ENCODE peak calls at places on chromosomes 7 and 10, in four cellular contexts. A, R, U and X are unnamed samples.

GRCh38 chr10:124497196-124497990 is 35.8 kb downstream of the LHPP start:
- DNase-seq in A (no peak), R (no peak), U (no peak), X (no peak)

GRCh38 chr7:111239437-111239836 is 148.5 kb downstream of the LRRN3 start:
- DNase-seq in A (no peak), R (no peak), U (no peak), X (no peak)

GRCh38 chr7:43764039-43764789 is 5.7 kb downstream of the BLVRA start:
- DNase-seq in A (peak), R (no peak), U (no peak), X (no peak)

GRCh38 chr10:59879363-59879935 is 26.9 kb downstream of the CCDC6 start:
- DNase-seq in A (no peak), R (no peak), U (no peak), X (no peak)

GRCh38 chr10:121159670-121160069 is 308.5 kb downstream of the WDR11 start:
- DNase-seq in A (no peak), R (no peak), U (no peak), X (no peak)

GRCh38 chr10:30493609-30494530 is 59.9 kb downstream of the MAP3K8 start:
- DNase-seq in A (peak), R (no peak), U (no peak), X (no peak)

GRCh38 chr7:151721694-151722093 is 155.2 kb downstream of the PRKAG2 start:
- DNase-seq in A (peak), R (no peak), U (no peak), X (no peak)

GRCh38 chr7:134774076-134774475 is 5.4 kb upstream of the CALD1 start:
- DNase-seq in A (no peak), R (no peak), U (no peak), X (no peak)

GRCh38 chr10:44939691-44940401 is 19.8 kb upstream of the RASSF4 start:
- DNase-seq in A (no peak), R (no peak), U (no peak), X (no peak)

GRCh38 chr7:82266081-82266480 is 177.5 kb downstream of the CACNA2D1 start:
- DNase-seq in A (no peak), R (no peak), U (no peak), X (no peak)

GRCh38 chr10:97297556-97298222 is 5.3 kb upstream of the ARHGAP19 start:
- DNase-seq in A (peak), R (no peak), U (no peak), X (no peak)

GRCh38 chr10:89657302-89657701 is 12.3 kb upstream of the PANK1 start:
- DNase-seq in A (no peak), R (no peak), U (no peak), X (no peak)

GRCh38 chr10:89655722-89656121 is 10.7 kb upstream of the PANK1 start:
- DNase-seq in A (no peak), R (no peak), U (no peak), X (no peak)

GRCh38 chr10:89663144-89663543 is 18.1 kb upstream of the PANK1 start:
- DNase-seq in A (no peak), R (no peak), U (no peak), X (no peak)

GRCh38 chr10:89662596-89662995 is 17.6 kb upstream of the PANK1 start:
- DNase-seq in A (no peak), R (no peak), U (no peak), X (no peak)

GRCh38 chr10:89659185-89660131 is 14.4 kb upstream of the PANK1 start:
- DNase-seq in A (no peak), R (no peak), U (peak), X (no peak)
- TF ChIP-seq RAD21 in A (no peak), R (no peak), U (no peak), X (no peak)

GRCh38 chr7:143214789-143215679 is 6.8 kb upstream of the TAS2R40 start:
- DNase-seq in A (peak), R (peak), U (peak), X (peak)
- TF ChIP-seq EGR1 in A (no peak), R (no peak), U (no peak), X (no peak)

GRCh38 chr10:132462463-132463332 is 65.7 kb downstream of the PWWP2B start:
- DNase-seq in A (no peak), R (no peak), U (no peak), X (no peak)

GRCh38 chr10:132461683-132462231 is 64.8 kb downstream of the PWWP2B start:
- DNase-seq in A (no peak), R (no peak), U (no peak), X (no peak)

GRCh38 chr10:132464256-132465192 is 67.5 kb downstream of the PWWP2B start:
- DNase-seq in A (no peak), R (no peak), U (no peak), X (no peak)

GRCh38 chr10:132465193-132465888 is 68.3 kb downstream of the PWWP2B start:
- DNase-seq in A (no peak), R (no peak), U (no peak), X (no peak)

GRCh38 chr10:132463333-132464255 is 66.6 kb downstream of the PWWP2B start:
- DNase-seq in A (no peak), R (no peak), U (no peak), X (no peak)
- TF ChIP-seq CTCF in A (no peak), R (no peak), U (peak), X (no peak)

GRCh38 chr10:7434332-7434731 is 23.5 kb upstream of the SFMBT2 start:
- DNase-seq in A (no peak), R (no peak), U (no peak), X (no peak)
- TF ChIP-seq RAD21 in A (no peak), R (no peak), U (no peak), X (no peak)